ENCODE peak calls at places on chromosomes 6 and 20, in seven cellular contexts. W, V, P, R, J, O and Q are unnamed samples.

GRCh38 chr6:107786709-107787588 is 37.2 kb downstream of the SCML4 start:
- DNase-seq in R (peak; percentile 21), O (no peak), V (no peak), P (no peak), W (no peak), J (no peak), Q (no peak)

GRCh38 chr6:912871-913663 is 220.1 kb upstream of the EXOC2 start:
- DNase-seq in O (peak; percentile 22), J (peak; percentile 28), R (no peak), V (no peak), P (no peak), W (no peak), Q (peak; percentile 78)

GRCh38 chr6:143441680-143442359 is 8.7 kb downstream of the ADAT2 start:
- DNase-seq in J (no peak), P (no peak), R (no peak), O (no peak), V (no peak), W (no peak), Q (no peak)

GRCh38 chr6:26554669-26555504 is 16.7 kb downstream of the HMGN4 start:
- DNase-seq in W (no peak), V (peak; percentile 49), P (no peak), J (no peak), R (no peak), O (no peak), Q (peak; percentile 68)

GRCh38 chr6:109406196-109406595 is 23.9 kb upstream of the CD164 start:
- DNase-seq in R (no peak), P (no peak), J (no peak), V (no peak), W (no peak), O (no peak), Q (no peak)

GRCh38 chr6:89989742-89990141 is 95.5 kb downstream of the GJA10 start:
- DNase-seq in R (no peak), P (no peak), O (no peak), V (no peak), J (no peak), W (no peak), Q (no peak)

GRCh38 chr20:8385247-8385646 is 253.2 kb downstream of the PLCB1 start:
- DNase-seq in P (no peak), R (no peak), O (no peak), W (no peak), V (no peak), J (no peak), Q (peak; percentile 30)

GRCh38 chr6:30730611-30731435 is 10.7 kb downstream of the TUBB start:
- DNase-seq in O (peak; percentile 77), V (peak; percentile 91), P (no peak), R (no peak), J (peak; percentile 85), W (no peak), Q (peak; percentile 94)

GRCh38 chr6:144338474-144338873 is 53.3 kb downstream of the UTRN start:
- DNase-seq in W (no peak), R (no peak), V (no peak), P (no peak), O (no peak), J (no peak), Q (peak; percentile 47)

GRCh38 chr6:21664263-21665081 is 70.9 kb downstream of the SOX4 start:
- DNase-seq in O (no peak), W (peak; percentile 18), R (no peak), P (no peak), J (no peak), V (peak; percentile 4), Q (peak; percentile 90)

GRCh38 chr6:56708810-56709597 is 66.3 kb upstream of the DST start:
- DNase-seq in R (no peak), J (peak; percentile 37), W (no peak), V (peak; percentile 24), P (no peak), O (peak; percentile 66), Q (peak; percentile 81)
- H3K4me3 ChIP-seq in R (no peak overlapping the region), J (no peak overlapping the region), W (no peak overlapping the region), V (no peak overlapping the region), P (no peak overlapping the region), O (no peak overlapping the region), Q (no peak overlapping the region)

DNA sequence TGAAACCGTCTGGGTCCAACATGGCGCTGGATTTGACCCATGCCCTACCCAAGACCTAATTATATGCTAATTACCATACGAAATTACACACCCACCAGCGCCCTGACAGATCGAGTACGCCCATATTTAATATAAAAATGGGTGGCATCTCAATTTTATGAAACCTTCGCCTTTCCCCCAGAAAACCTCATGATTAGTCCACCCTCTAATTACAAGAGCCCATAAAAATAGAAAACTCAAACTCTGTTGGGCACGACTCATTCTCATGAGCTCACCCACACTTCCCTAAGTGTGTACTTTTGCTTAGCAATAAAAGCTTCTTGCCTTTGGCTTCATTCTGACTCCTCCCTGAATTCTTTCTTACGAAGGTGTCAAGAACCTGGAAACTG is 136.4 kb downstream of the OR2B2 start:
- DNase-seq in R (no peak), V (no peak), J (no peak), P (no peak), W (no peak), O (no peak), Q (no peak)
- TF ChIP-seq REST in R (no peak), V (no peak), J (no peak), P (no peak), W (no peak), O (no peak), Q (no peak)

DNA sequence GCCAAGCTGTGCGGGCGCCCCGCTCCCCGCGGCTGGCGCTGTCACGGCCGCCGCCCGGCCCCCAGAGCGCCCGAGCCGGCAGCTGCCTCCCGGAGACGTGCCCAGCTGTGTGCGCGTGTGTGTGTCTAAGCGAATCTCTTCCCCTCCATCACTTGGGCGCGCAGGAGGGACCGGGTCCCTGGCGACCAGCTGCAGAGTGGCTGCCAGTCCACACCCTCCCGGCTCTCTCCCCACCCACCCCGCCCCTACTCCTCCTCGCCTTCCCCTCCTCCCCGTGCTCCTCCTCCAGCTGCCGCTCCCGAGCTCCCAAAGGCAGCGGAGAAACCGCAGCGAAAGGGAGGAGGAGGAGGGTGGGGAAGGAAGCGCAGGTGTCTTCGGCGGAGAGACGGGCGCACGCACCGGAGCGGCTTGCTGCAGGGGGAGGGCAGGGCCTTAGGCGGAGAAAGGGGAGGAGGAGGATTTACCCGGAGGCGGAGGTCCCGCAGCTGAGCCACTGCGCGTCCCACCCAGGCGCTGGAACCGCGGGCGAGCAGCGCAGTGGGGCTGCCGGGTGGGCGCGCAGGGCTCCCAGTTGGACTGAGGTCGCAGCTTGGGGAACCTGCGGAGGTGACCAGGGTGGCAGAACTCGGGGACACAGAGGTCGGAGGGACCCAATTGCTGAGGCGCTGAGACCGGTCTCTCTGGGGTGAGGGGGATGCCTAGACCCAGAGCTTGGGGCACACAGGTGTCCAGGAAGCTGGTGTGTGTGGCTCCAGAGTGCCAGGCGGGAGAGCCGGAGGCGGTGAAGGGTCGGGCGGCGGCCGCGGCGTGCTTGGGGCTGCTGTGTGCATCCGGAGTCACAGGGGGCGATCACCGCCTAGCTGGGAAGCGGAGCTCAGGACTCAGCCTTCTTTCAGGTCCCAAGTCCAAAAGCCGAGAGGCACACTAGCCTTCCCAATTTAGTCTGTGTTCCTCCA is at the start of gene HS3ST5:
- DNase-seq in P (no peak), V (no peak), O (peak; percentile 6), W (peak; percentile 17), J (no peak), R (no peak), Q (peak; percentile 91)
- H3K27ac ChIP-seq in P (no peak within 1 kb of the TSS), V (no peak within 1 kb of the TSS), O (no peak within 1 kb of the TSS), W (no peak within 1 kb of the TSS), J (no peak within 1 kb of the TSS), R (no peak within 1 kb of the TSS), Q (peak within 1 kb of the TSS; percentile 80)

GRCh38 chr6:15398657-15399287 is 152.9 kb downstream of the JARID2 start:
- DNase-seq in J (no peak), W (no peak), O (no peak), V (no peak), R (peak; percentile 55), P (no peak), Q (no peak)

GRCh38 chr6:15401120-15401519 is 155.3 kb downstream of the JARID2 start:
- DNase-seq in J (no peak), V (no peak), O (no peak), P (no peak), W (no peak), R (no peak), Q (no peak)

GRCh38 chr6:15400572-15401004 is 154.7 kb downstream of the JARID2 start:
- DNase-seq in P (no peak), R (no peak), O (no peak), V (peak; percentile 78), J (peak; percentile 80), W (peak; percentile 15), Q (peak; percentile 64)

GRCh38 chr6:15401769-15402250 is 155.9 kb downstream of the JARID2 start:
- DNase-seq in V (no peak), J (no peak), R (no peak), W (no peak), P (no peak), O (no peak), Q (no peak)

DNA sequence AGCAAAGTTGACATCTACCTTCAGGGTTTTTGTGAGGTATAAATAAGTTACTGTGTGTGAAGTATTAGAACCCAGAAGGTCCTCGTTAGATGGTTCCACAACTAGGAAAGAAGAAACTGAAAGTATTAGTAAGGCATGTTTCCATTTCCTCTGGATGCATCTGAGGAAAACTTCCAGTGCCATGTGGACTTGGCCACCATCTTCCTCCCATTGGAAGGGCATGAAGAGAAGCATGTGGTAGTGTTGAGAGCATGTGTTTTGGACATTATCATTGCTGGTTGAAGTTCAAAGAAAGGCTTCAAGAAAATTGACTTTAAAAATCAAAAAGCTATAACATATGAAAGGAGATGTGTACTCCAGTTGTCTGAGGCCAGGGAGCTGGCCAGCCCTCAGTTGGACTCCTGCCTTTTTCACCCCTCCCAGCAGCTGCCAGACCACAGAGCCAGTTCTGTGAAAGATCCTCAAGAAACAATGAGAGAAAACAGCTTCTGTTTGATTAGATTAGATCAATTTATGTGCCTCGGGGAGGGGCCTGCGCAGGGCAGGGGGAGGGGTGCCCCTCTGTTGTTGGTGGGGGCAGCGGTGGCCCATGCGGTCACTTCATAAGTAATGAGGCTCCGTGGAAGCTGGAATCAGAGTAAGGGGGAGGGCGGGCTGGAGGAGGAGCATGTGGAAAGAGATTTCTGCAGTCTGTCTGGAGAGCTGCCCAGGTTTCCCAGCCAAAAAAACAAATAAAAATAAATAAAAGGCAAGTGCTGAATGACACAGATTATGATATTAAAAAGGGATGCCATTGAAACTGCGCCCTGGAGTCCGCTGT is 154.0 kb downstream of the JARID2 start:
- DNase-seq in W (peak; percentile 15), O (no peak), J (peak; percentile 82), R (no peak), V (peak; percentile 23), P (no peak), Q (no peak)
- H3K4me3 ChIP-seq in W (peak overlapping the region; percentile 36), O (no peak overlapping the region), J (peak overlapping the region; percentile 29), R (peak overlapping the region; percentile 5), V (peak overlapping the region; percentile 19), P (peak overlapping the region; percentile 52), Q (peak overlapping the region; percentile 34)

GRCh38 chr20:61587910-61588309 is 335.8 kb downstream of the CDH4 start:
- DNase-seq in V (no peak), P (no peak), O (no peak), W (no peak), J (no peak), R (no peak), Q (no peak)

GRCh38 chr20:61587036-61587435 is 335.0 kb downstream of the CDH4 start:
- DNase-seq in P (no peak), W (no peak), R (no peak), O (no peak), J (no peak), V (no peak), Q (no peak)

GRCh38 chr20:61589055-61589385 is 337.0 kb downstream of the CDH4 start:
- DNase-seq in O (no peak), P (no peak), R (no peak), J (no peak), V (no peak), W (peak; percentile 12), Q (no peak)

GRCh38 chr20:61590236-61590635 is 338.2 kb downstream of the CDH4 start:
- DNase-seq in O (no peak), W (no peak), V (no peak), J (no peak), P (no peak), R (no peak), Q (no peak)

GRCh38 chr20:61588356-61589054 is 336.4 kb downstream of the CDH4 start:
- DNase-seq in J (no peak), O (no peak), V (no peak), P (no peak), W (peak; percentile 10), R (no peak), Q (no peak)
- TF ChIP-seq REST in J (no peak), O (no peak), V (no peak), P (no peak), W (no peak), R (no peak), Q (no peak)